ENCODE peak calls at places on chromosome 20, in ten cellular contexts. J is heart left ventricle; U is NCI-H1417; B is brain microvascular endothelial cell; H is endothelial cell; Y is pons; K is activated gamma-delta T cell; S is mammary epithelial cell; X is stimulated activated CD4-positive, alpha-beta T cell treated with anti-CD3 and anti-CD28 coated beads, Interleukin-15, amount 100 ng/mL, for 24 hours; L is germinal center. N is an unnamed sample.
A peak's percentile ranks its signal among the peaks of the same experiment; 100 is the strongest.

GRCh38 chr20:49646126-49646525 is 67.6 kb downstream of the B4GALT5 start:
- DNase-seq in J (no peak), U (no peak), B (peak; percentile 77), H (no peak), Y (no peak), K (no peak), S (no peak), X (no peak), L (no peak), N (peak; percentile 29)

GRCh38 chr20:2330090-2330695 is 34.4 kb downstream of the TGM3 start:
- DNase-seq in J (no peak), U (peak; percentile 83), B (no peak), H (no peak), Y (no peak), K (no peak), S (no peak), X (no peak), L (no peak), N (no peak)

GRCh38 chr20:54129350-54129749 is 44.4 kb downstream of the CYP24A1 start:
- DNase-seq in J (no peak), U (no peak), B (no peak), H (no peak), Y (no peak), K (no peak), S (no peak), X (no peak), L (no peak), N (no peak)

GRCh38 chr20:31923388-31924271 is 28.2 kb downstream of the PDRG1 start:
- DNase-seq in J (no peak), U (no peak), B (no peak), H (no peak), Y (no peak), K (no peak), S (no peak), X (no peak), L (peak; percentile 20), N (no peak)

GRCh38 chr20:34951652-34952051 is 4.0 kb downstream of the GSS start:
- DNase-seq in J (peak; percentile 51), U (no peak), B (no peak), H (no peak), Y (no peak), K (no peak), S (no peak), X (no peak), L (peak; percentile 38), N (no peak)

GRCh38 chr20:46375771-46376170 is 30.6 kb downstream of the ELMO2 start:
- DNase-seq in J (no peak), U (no peak), B (no peak), H (no peak), Y (no peak), K (no peak), S (peak; percentile 41), X (no peak), L (no peak), N (peak; percentile 49)

GRCh38 chr20:36052117-36052513 is 83.7 kb downstream of the CNBD2 start:
- DNase-seq in J (no peak), U (no peak), B (no peak), H (no peak), Y (no peak), K (no peak), S (no peak), X (no peak), L (no peak), N (no peak)

GRCh38 chr20:1437222-1437904 is 29.3 kb downstream of the NSFL1C start:
- DNase-seq in J (peak; percentile 73), U (peak; percentile 80), B (peak; percentile 55), H (peak; percentile 81), Y (peak; percentile 85), K (no peak), S (peak; percentile 57), X (peak; percentile 82), L (peak; percentile 81), N (peak; percentile 6)

GRCh38 chr20:31664696-31665354 is 27.1 kb downstream of the COX4I2 start:
- DNase-seq in J (no peak), U (no peak), B (no peak), H (no peak), Y (no peak), K (no peak), S (no peak), X (no peak), L (no peak), N (no peak)

GRCh38 chr20:11686900-11687543 is 230.7 kb upstream of the BTBD3 start:
- DNase-seq in J (no peak), U (no peak), B (peak; percentile 0), H (peak; percentile 26), Y (no peak), K (no peak), S (peak; percentile 21), X (no peak), L (no peak), N (no peak)

GRCh38 chr20:1711266-1711665 is 53.7 kb upstream of the SIRPG start:
- DNase-seq in J (no peak), U (no peak), B (no peak), H (no peak), Y (no peak), K (no peak), S (no peak), X (no peak), L (no peak), N (no peak)

GRCh38 chr20:46253391-46253790 is 54.9 kb downstream of the CDH22 start:
- DNase-seq in J (no peak), U (no peak), B (no peak), H (peak; percentile 22), Y (no peak), K (no peak), S (no peak), X (no peak), L (no peak), N (no peak)

GRCh38 chr20:58086763-58087566 is 141.5 kb downstream of the ANKRD60 start:
- DNase-seq in J (no peak), U (peak; percentile 9), B (peak; percentile 36), H (peak; percentile 62), Y (peak; percentile 29), K (no peak), S (peak; percentile 76), X (peak; percentile 35), L (peak; percentile 28), N (no peak)

GRCh38 chr20:6711950-6712634 is 55.4 kb upstream of the BMP2 start:
- DNase-seq in J (no peak), U (no peak), B (no peak), H (no peak), Y (no peak), K (no peak), S (no peak), X (no peak), L (no peak), N (peak; percentile 64)

GRCh38 chr20:36847009-36847709 is 28.8 kb upstream of the TLDC2 start:
- DNase-seq in J (peak; percentile 86), U (no peak), B (peak; percentile 83), H (no peak), Y (peak; percentile 78), K (no peak), S (peak; percentile 80), X (no peak), L (no peak), N (no peak)

GRCh38 chr20:47347661-47348462 is 8.6 kb downstream of the ZMYND8 start:
- DNase-seq in J (no peak), U (no peak), B (no peak), H (no peak), Y (peak; percentile 59), K (no peak), S (no peak), X (no peak), L (no peak), N (no peak)

GRCh38 chr20:46757754-46758678 is 48.6 kb downstream of the SLC2A10 start:
- DNase-seq in J (peak; percentile 40), U (peak; percentile 58), B (peak; percentile 39), H (peak; percentile 56), Y (peak; percentile 45), K (no peak), S (peak; percentile 38), X (peak; percentile 66), L (peak; percentile 74), N (peak; percentile 31)

GRCh38 chr20:3687655-3688054 is 5.8 kb upstream of the ADAM33 start:
- DNase-seq in J (no peak), U (peak; percentile 43), B (peak; percentile 19), H (no peak), Y (peak; percentile 46), K (no peak), S (no peak), X (no peak), L (no peak), N (peak; percentile 34)

GRCh38 chr20:15977758-15978157 is 595.5 kb downstream of the KIF16B start:
- DNase-seq in J (no peak), U (no peak), B (no peak), H (no peak), Y (no peak), K (no peak), S (no peak), X (no peak), L (no peak), N (no peak)

GRCh38 chr20:48544402-48545333 is 283.1 kb downstream of the PREX1 start:
- DNase-seq in J (no peak), U (no peak), B (no peak), H (no peak), Y (no peak), K (no peak), S (no peak), X (no peak), L (no peak), N (no peak)

GRCh38 chr20:18072532-18072931 is 14.8 kb upstream of the OVOL2 start:
- DNase-seq in J (no peak), U (no peak), B (no peak), H (no peak), Y (no peak), K (no peak), S (no peak), X (no peak), L (no peak), N (no peak)

GRCh38 chr20:4689224-4689623 is 32.5 kb upstream of the PRND start:
- DNase-seq in J (no peak), U (no peak), B (no peak), H (no peak), Y (peak; percentile 38), K (no peak), S (no peak), X (no peak), L (no peak), N (no peak)

N was measured in NCI-H226.